ENCODE peak calls at places on chromosomes 13 and 19, in nine cellular contexts. One of them, this sample, is unnamed.

GRCh38 chr19:7526093-7526929 is 3.9 kb downstream of the MCOLN1 start:
- DNase-seq in ELR: no peak
- DNase-seq in NCI-H1105: no peak
- DNase-seq in neural crest cell: no peak
- DNase-seq in SK-N-SH: no peak
- DNase-seq in LHCN-M2: no peak
- DNase-seq in activated naive CD8-positive, alpha-beta T cell treated with anti-CD3 and anti-CD28 coated beads for 36 hours: no peak
- DNase-seq in activated T-cell treated with anti-CD3 and anti-CD28 coated beads, Interleukin-2, amount 50 U/mL, for 72 hours: no peak
- DNase-seq in NCI-H345: no peak
- DNase-seq in this sample: no peak

GRCh38 chr13:29579094-29579493 is 16.4 kb downstream of the SLC7A1 start:
- DNase-seq in ELR: no peak
- DNase-seq in NCI-H1105: no peak
- DNase-seq in neural crest cell: no peak
- DNase-seq in SK-N-SH: no peak
- DNase-seq in LHCN-M2: no peak
- DNase-seq in activated naive CD8-positive, alpha-beta T cell treated with anti-CD3 and anti-CD28 coated beads for 36 hours: no peak
- DNase-seq in activated T-cell treated with anti-CD3 and anti-CD28 coated beads, Interleukin-2, amount 50 U/mL, for 72 hours: no peak
- DNase-seq in NCI-H345: no peak
- DNase-seq in this sample: no peak

GRCh38 chr19:50311723-50312635 is 17.2 kb downstream of the KCNC3 start:
- DNase-seq in ELR: peak; percentile 28
- DNase-seq in NCI-H1105: peak; percentile 60
- DNase-seq in neural crest cell: peak; percentile 52
- DNase-seq in SK-N-SH: peak; percentile 93
- DNase-seq in LHCN-M2: no peak
- DNase-seq in activated naive CD8-positive, alpha-beta T cell treated with anti-CD3 and anti-CD28 coated beads for 36 hours: no peak
- DNase-seq in activated T-cell treated with anti-CD3 and anti-CD28 coated beads, Interleukin-2, amount 50 U/mL, for 72 hours: no peak
- DNase-seq in NCI-H345: peak; percentile 79
- DNase-seq in this sample: no peak

GRCh38 chr19:46691104-46691503 is 25.8 kb downstream of the PRKD2 start:
- DNase-seq in ELR: peak; percentile 11
- DNase-seq in NCI-H1105: no peak
- DNase-seq in neural crest cell: no peak
- DNase-seq in SK-N-SH: peak; percentile 24
- DNase-seq in LHCN-M2: no peak
- DNase-seq in activated naive CD8-positive, alpha-beta T cell treated with anti-CD3 and anti-CD28 coated beads for 36 hours: no peak
- DNase-seq in activated T-cell treated with anti-CD3 and anti-CD28 coated beads, Interleukin-2, amount 50 U/mL, for 72 hours: no peak
- DNase-seq in NCI-H345: no peak
- DNase-seq in this sample: no peak

GRCh38 chr13:30659980-30660379 is 42.3 kb downstream of the USPL1 start:
- DNase-seq in ELR: no peak
- DNase-seq in NCI-H1105: no peak
- DNase-seq in neural crest cell: no peak
- DNase-seq in SK-N-SH: no peak
- DNase-seq in LHCN-M2: no peak
- DNase-seq in activated naive CD8-positive, alpha-beta T cell treated with anti-CD3 and anti-CD28 coated beads for 36 hours: no peak
- DNase-seq in activated T-cell treated with anti-CD3 and anti-CD28 coated beads, Interleukin-2, amount 50 U/mL, for 72 hours: no peak
- DNase-seq in NCI-H345: no peak
- DNase-seq in this sample: no peak

GRCh38 chr19:10290876-10291553 is 1.3 kb downstream of the ICAM5 start:
- DNase-seq in ELR: peak; percentile 71
- DNase-seq in NCI-H1105: peak; percentile 23
- DNase-seq in neural crest cell: no peak
- DNase-seq in SK-N-SH: peak; percentile 70
- DNase-seq in LHCN-M2: peak; percentile 62
- DNase-seq in activated naive CD8-positive, alpha-beta T cell treated with anti-CD3 and anti-CD28 coated beads for 36 hours: peak; percentile 48
- DNase-seq in activated T-cell treated with anti-CD3 and anti-CD28 coated beads, Interleukin-2, amount 50 U/mL, for 72 hours: peak; percentile 62
- DNase-seq in NCI-H345: peak; percentile 21
- DNase-seq in this sample: peak; percentile 80

GRCh38 chr19:18856385-18857126 is 24.8 kb downstream of the UPF1 start:
- DNase-seq in ELR: peak; percentile 47
- DNase-seq in NCI-H1105: no peak
- DNase-seq in neural crest cell: no peak
- DNase-seq in SK-N-SH: peak; percentile 63
- DNase-seq in LHCN-M2: peak; percentile 27
- DNase-seq in activated naive CD8-positive, alpha-beta T cell treated with anti-CD3 and anti-CD28 coated beads for 36 hours: no peak
- DNase-seq in activated T-cell treated with anti-CD3 and anti-CD28 coated beads, Interleukin-2, amount 50 U/mL, for 72 hours: no peak
- DNase-seq in NCI-H345: no peak
- DNase-seq in this sample: no peak

GRCh38 chr13:80313668-80314278 is 27.2 kb downstream of the SPRY2 start:
- DNase-seq in ELR: no peak
- DNase-seq in NCI-H1105: no peak
- DNase-seq in neural crest cell: no peak
- DNase-seq in SK-N-SH: no peak
- DNase-seq in LHCN-M2: no peak
- DNase-seq in activated naive CD8-positive, alpha-beta T cell treated with anti-CD3 and anti-CD28 coated beads for 36 hours: no peak
- DNase-seq in activated T-cell treated with anti-CD3 and anti-CD28 coated beads, Interleukin-2, amount 50 U/mL, for 72 hours: no peak
- DNase-seq in NCI-H345: no peak
- DNase-seq in this sample: no peak

GRCh38 chr19:40523322-40524047 is 53.2 kb upstream of the SHKBP1 start:
- DNase-seq in ELR: peak; percentile 78
- DNase-seq in NCI-H1105: peak; percentile 54
- DNase-seq in neural crest cell: peak; percentile 65
- DNase-seq in SK-N-SH: peak; percentile 83
- DNase-seq in LHCN-M2: peak; percentile 49
- DNase-seq in activated naive CD8-positive, alpha-beta T cell treated with anti-CD3 and anti-CD28 coated beads for 36 hours: peak; percentile 57
- DNase-seq in activated T-cell treated with anti-CD3 and anti-CD28 coated beads, Interleukin-2, amount 50 U/mL, for 72 hours: peak; percentile 71
- DNase-seq in NCI-H345: peak; percentile 86
- DNase-seq in this sample: peak; percentile 59

GRCh38 chr19:16406356-16406755 is 65.4 kb downstream of the EPS15L1 start:
- DNase-seq in ELR: no peak
- DNase-seq in NCI-H1105: no peak
- DNase-seq in neural crest cell: no peak
- DNase-seq in SK-N-SH: no peak
- DNase-seq in LHCN-M2: no peak
- DNase-seq in activated naive CD8-positive, alpha-beta T cell treated with anti-CD3 and anti-CD28 coated beads for 36 hours: no peak
- DNase-seq in activated T-cell treated with anti-CD3 and anti-CD28 coated beads, Interleukin-2, amount 50 U/mL, for 72 hours: no peak
- DNase-seq in NCI-H345: no peak
- DNase-seq in this sample: no peak

GRCh38 chr13:59343132-59343531 is 820.6 kb downstream of the DIAPH3 start:
- DNase-seq in ELR: no peak
- DNase-seq in NCI-H1105: no peak
- DNase-seq in neural crest cell: no peak
- DNase-seq in SK-N-SH: no peak
- DNase-seq in LHCN-M2: no peak
- DNase-seq in activated naive CD8-positive, alpha-beta T cell treated with anti-CD3 and anti-CD28 coated beads for 36 hours: no peak
- DNase-seq in activated T-cell treated with anti-CD3 and anti-CD28 coated beads, Interleukin-2, amount 50 U/mL, for 72 hours: no peak
- DNase-seq in NCI-H345: no peak
- DNase-seq in this sample: no peak

GRCh38 chr13:29935309-29935981 is 85.0 kb upstream of the UBL3 start:
- DNase-seq in ELR: no peak
- DNase-seq in NCI-H1105: no peak
- DNase-seq in neural crest cell: no peak
- DNase-seq in SK-N-SH: no peak
- DNase-seq in LHCN-M2: no peak
- DNase-seq in activated naive CD8-positive, alpha-beta T cell treated with anti-CD3 and anti-CD28 coated beads for 36 hours: peak; percentile 79
- DNase-seq in activated T-cell treated with anti-CD3 and anti-CD28 coated beads, Interleukin-2, amount 50 U/mL, for 72 hours: peak; percentile 84
- DNase-seq in NCI-H345: peak; percentile 76
- DNase-seq in this sample: no peak

GRCh38 chr19:18415177-18415867 is 3.9 kb upstream of the SSBP4 start:
- DNase-seq in ELR: peak; percentile 55
- DNase-seq in NCI-H1105: peak; percentile 44
- DNase-seq in neural crest cell: no peak
- DNase-seq in SK-N-SH: no peak
- DNase-seq in LHCN-M2: no peak
- DNase-seq in activated naive CD8-positive, alpha-beta T cell treated with anti-CD3 and anti-CD28 coated beads for 36 hours: no peak
- DNase-seq in activated T-cell treated with anti-CD3 and anti-CD28 coated beads, Interleukin-2, amount 50 U/mL, for 72 hours: no peak
- DNase-seq in NCI-H345: no peak
- DNase-seq in this sample: peak; percentile 53

GRCh38 chr13:89382986-89383385 is 1711.8 kb downstream of the SLITRK5 start:
- DNase-seq in ELR: no peak
- DNase-seq in NCI-H1105: no peak
- DNase-seq in neural crest cell: no peak
- DNase-seq in SK-N-SH: no peak
- DNase-seq in LHCN-M2: no peak
- DNase-seq in activated naive CD8-positive, alpha-beta T cell treated with anti-CD3 and anti-CD28 coated beads for 36 hours: no peak
- DNase-seq in activated T-cell treated with anti-CD3 and anti-CD28 coated beads, Interleukin-2, amount 50 U/mL, for 72 hours: no peak
- DNase-seq in NCI-H345: no peak
- DNase-seq in this sample: no peak

GRCh38 chr19:12800873-12801465 is 631 bp downstream of the PRDX2 start:
- DNase-seq in ELR: peak; percentile 31
- DNase-seq in NCI-H1105: peak; percentile 20
- DNase-seq in neural crest cell: no peak
- DNase-seq in SK-N-SH: peak; percentile 57
- DNase-seq in LHCN-M2: no peak
- DNase-seq in activated naive CD8-positive, alpha-beta T cell treated with anti-CD3 and anti-CD28 coated beads for 36 hours: peak; percentile 41
- DNase-seq in activated T-cell treated with anti-CD3 and anti-CD28 coated beads, Interleukin-2, amount 50 U/mL, for 72 hours: peak; percentile 47
- DNase-seq in NCI-H345: no peak
- DNase-seq in this sample: peak; percentile 51

GRCh38 chr19:57282011-57282636 is 1.8 kb downstream of the ZNF460 start:
- DNase-seq in ELR: no peak
- DNase-seq in NCI-H1105: no peak
- DNase-seq in neural crest cell: no peak
- DNase-seq in SK-N-SH: no peak
- DNase-seq in LHCN-M2: no peak
- DNase-seq in activated naive CD8-positive, alpha-beta T cell treated with anti-CD3 and anti-CD28 coated beads for 36 hours: peak; percentile 24
- DNase-seq in activated T-cell treated with anti-CD3 and anti-CD28 coated beads, Interleukin-2, amount 50 U/mL, for 72 hours: peak; percentile 68
- DNase-seq in NCI-H345: no peak
- DNase-seq in this sample: no peak

GRCh38 chr13:93882086-93882651 is 597.3 kb downstream of the DCT start:
- DNase-seq in ELR: peak; percentile 68
- DNase-seq in NCI-H1105: no peak
- DNase-seq in neural crest cell: no peak
- DNase-seq in SK-N-SH: no peak
- DNase-seq in LHCN-M2: peak; percentile 7
- DNase-seq in activated naive CD8-positive, alpha-beta T cell treated with anti-CD3 and anti-CD28 coated beads for 36 hours: no peak
- DNase-seq in activated T-cell treated with anti-CD3 and anti-CD28 coated beads, Interleukin-2, amount 50 U/mL, for 72 hours: no peak
- DNase-seq in NCI-H345: no peak
- DNase-seq in this sample: peak; percentile 36

GRCh38 chr19:14039181-14039580 is 7.6 kb downstream of the IL27RA start:
- DNase-seq in ELR: no peak
- DNase-seq in NCI-H1105: no peak
- DNase-seq in neural crest cell: no peak
- DNase-seq in SK-N-SH: no peak
- DNase-seq in LHCN-M2: no peak
- DNase-seq in activated naive CD8-positive, alpha-beta T cell treated with anti-CD3 and anti-CD28 coated beads for 36 hours: no peak
- DNase-seq in activated T-cell treated with anti-CD3 and anti-CD28 coated beads, Interleukin-2, amount 50 U/mL, for 72 hours: no peak
- DNase-seq in NCI-H345: no peak
- DNase-seq in this sample: no peak

GRCh38 chr13:92843549-92843948 is 383.1 kb upstream of the GPC6 start:
- DNase-seq in ELR: peak; percentile 51
- DNase-seq in NCI-H1105: peak; percentile 12
- DNase-seq in neural crest cell: no peak
- DNase-seq in SK-N-SH: no peak
- DNase-seq in LHCN-M2: peak; percentile 93
- DNase-seq in activated naive CD8-positive, alpha-beta T cell treated with anti-CD3 and anti-CD28 coated beads for 36 hours: no peak
- DNase-seq in activated T-cell treated with anti-CD3 and anti-CD28 coated beads, Interleukin-2, amount 50 U/mL, for 72 hours: no peak
- DNase-seq in NCI-H345: peak; percentile 81
- DNase-seq in this sample: peak; percentile 39

GRCh38 chr13:53844747-53845146 is 816.1 kb downstream of the OLFM4 start:
- DNase-seq in ELR: no peak
- DNase-seq in NCI-H1105: no peak
- DNase-seq in neural crest cell: no peak
- DNase-seq in SK-N-SH: no peak
- DNase-seq in LHCN-M2: no peak
- DNase-seq in activated naive CD8-positive, alpha-beta T cell treated with anti-CD3 and anti-CD28 coated beads for 36 hours: no peak
- DNase-seq in activated T-cell treated with anti-CD3 and anti-CD28 coated beads, Interleukin-2, amount 50 U/mL, for 72 hours: no peak
- DNase-seq in NCI-H345: no peak
- DNase-seq in this sample: no peak

GRCh38 chr19:33214621-33215020 is 11.0 kb downstream of the SLC7A10 start:
- DNase-seq in ELR: peak; percentile 32
- DNase-seq in NCI-H1105: no peak
- DNase-seq in neural crest cell: peak; percentile 37
- DNase-seq in SK-N-SH: peak; percentile 65
- DNase-seq in LHCN-M2: no peak
- DNase-seq in activated naive CD8-positive, alpha-beta T cell treated with anti-CD3 and anti-CD28 coated beads for 36 hours: no peak
- DNase-seq in activated T-cell treated with anti-CD3 and anti-CD28 coated beads, Interleukin-2, amount 50 U/mL, for 72 hours: no peak
- DNase-seq in NCI-H345: peak; percentile 46
- DNase-seq in this sample: peak; percentile 38

GRCh38 chr19:42132851-42133528 is 744 bp upstream of the POU2F2 start:
- DNase-seq in ELR: peak; percentile 70
- DNase-seq in NCI-H1105: peak; percentile 87
- DNase-seq in neural crest cell: peak; percentile 76
- DNase-seq in SK-N-SH: peak; percentile 96
- DNase-seq in LHCN-M2: no peak
- DNase-seq in activated naive CD8-positive, alpha-beta T cell treated with anti-CD3 and anti-CD28 coated beads for 36 hours: peak; percentile 91
- DNase-seq in activated T-cell treated with anti-CD3 and anti-CD28 coated beads, Interleukin-2, amount 50 U/mL, for 72 hours: peak; percentile 92
- DNase-seq in NCI-H345: peak; percentile 71
- DNase-seq in this sample: peak; percentile 80

GRCh38 chr19:48627211-48627864 is 8.0 kb downstream of the SPHK2 start:
- DNase-seq in ELR: peak; percentile 37
- DNase-seq in NCI-H1105: no peak
- DNase-seq in neural crest cell: no peak
- DNase-seq in SK-N-SH: no peak
- DNase-seq in LHCN-M2: peak; percentile 25
- DNase-seq in activated naive CD8-positive, alpha-beta T cell treated with anti-CD3 and anti-CD28 coated beads for 36 hours: no peak
- DNase-seq in activated T-cell treated with anti-CD3 and anti-CD28 coated beads, Interleukin-2, amount 50 U/mL, for 72 hours: peak; percentile 50
- DNase-seq in NCI-H345: no peak
- DNase-seq in this sample: no peak

GRCh38 chr19:36082916-36083315 is 28.0 kb upstream of the OVOL3 start:
- DNase-seq in ELR: no peak
- DNase-seq in NCI-H1105: no peak
- DNase-seq in neural crest cell: no peak
- DNase-seq in SK-N-SH: no peak
- DNase-seq in LHCN-M2: no peak
- DNase-seq in activated naive CD8-positive, alpha-beta T cell treated with anti-CD3 and anti-CD28 coated beads for 36 hours: no peak
- DNase-seq in activated T-cell treated with anti-CD3 and anti-CD28 coated beads, Interleukin-2, amount 50 U/mL, for 72 hours: no peak
- DNase-seq in NCI-H345: no peak
- DNase-seq in this sample: no peak